ENCODE peak calls at places on chromosomes 1 and 21, in seven cellular contexts. One of them, this sample, is unnamed.

GRCh38 chr1:166843322-166843721 is 4.0 kb downstream of the POGK start:
- DNase-seq in stomach: no peak
- DNase-seq in Calu3: no peak
- DNase-seq in upper lobe of right lung: no peak
- DNase-seq in A549: no peak
- DNase-seq in left colon: no peak
- DNase-seq in NCI-H226: no peak
- DNase-seq in this sample: no peak

GRCh38 chr1:1061682-1062363 is 12.3 kb downstream of the RNF223 start:
- DNase-seq in left colon: no peak
- DNase-seq in NCI-H226: no peak
- DNase-seq in stomach: no peak
- DNase-seq in Calu3: no peak
- DNase-seq in A549: no peak
- DNase-seq in upper lobe of right lung: no peak
- DNase-seq in this sample: no peak

GRCh38 chr1:192252776-192253175 is 64.0 kb upstream of the RGS21 start:
- DNase-seq in A549: no peak
- DNase-seq in stomach: no peak
- DNase-seq in upper lobe of right lung: no peak
- DNase-seq in left colon: no peak
- DNase-seq in NCI-H226: no peak
- DNase-seq in Calu3: no peak
- DNase-seq in this sample: no peak

GRCh38 chr1:45669379-45669778 is 17.0 kb downstream of the GPBP1L1 start:
- DNase-seq in left colon: no peak
- DNase-seq in NCI-H226: no peak
- DNase-seq in Calu3: no peak
- DNase-seq in upper lobe of right lung: no peak
- DNase-seq in A549: no peak
- DNase-seq in stomach: no peak
- DNase-seq in this sample: no peak

GRCh38 chr1:150516616-150517015 is 1.1 kb downstream of the FALEC start:
- DNase-seq in Calu3: no peak
- DNase-seq in NCI-H226: no peak
- DNase-seq in left colon: no peak
- DNase-seq in upper lobe of right lung: no peak
- DNase-seq in stomach: no peak
- DNase-seq in A549: peak; percentile 36
- DNase-seq in this sample: no peak

GRCh38 chr21:44984428-44984791 is 44.6 kb downstream of the SLX9 start:
- DNase-seq in A549: no peak
- DNase-seq in stomach: no peak
- DNase-seq in NCI-H226: no peak
- DNase-seq in Calu3: no peak
- DNase-seq in left colon: no peak
- DNase-seq in upper lobe of right lung: peak; percentile 65
- DNase-seq in this sample: peak; percentile 74

GRCh38 chr1:179366093-179366800 is 476 bp downstream of the AXDND1 start:
- DNase-seq in stomach: no peak
- DNase-seq in A549: peak; percentile 7
- DNase-seq in Calu3: no peak
- DNase-seq in NCI-H226: no peak
- DNase-seq in left colon: no peak
- DNase-seq in upper lobe of right lung: no peak
- DNase-seq in this sample: no peak

GRCh38 chr1:176656257-176656995 is 193.5 kb downstream of the PAPPA2 start:
- DNase-seq in NCI-H226: no peak
- DNase-seq in left colon: no peak
- DNase-seq in A549: no peak
- DNase-seq in upper lobe of right lung: no peak
- DNase-seq in stomach: no peak
- DNase-seq in Calu3: no peak
- DNase-seq in this sample: no peak

GRCh38 chr1:17566892-17567291 is 27.4 kb downstream of the ARHGEF10L start:
- DNase-seq in upper lobe of right lung: no peak
- DNase-seq in Calu3: no peak
- DNase-seq in NCI-H226: no peak
- DNase-seq in left colon: no peak
- DNase-seq in stomach: no peak
- DNase-seq in A549: no peak
- DNase-seq in this sample: no peak

GRCh38 chr1:118485757-118486156 is 300.7 kb upstream of the SPAG17 start:
- DNase-seq in A549: no peak
- DNase-seq in NCI-H226: no peak
- DNase-seq in upper lobe of right lung: no peak
- DNase-seq in left colon: no peak
- DNase-seq in Calu3: no peak
- DNase-seq in stomach: no peak
- DNase-seq in this sample: no peak

GRCh38 chr1:31054349-31054748 is 11.2 kb downstream of the PUM1 start:
- DNase-seq in left colon: no peak
- DNase-seq in stomach: no peak
- DNase-seq in A549: no peak
- DNase-seq in NCI-H226: peak; percentile 5
- DNase-seq in Calu3: no peak
- DNase-seq in upper lobe of right lung: no peak
- DNase-seq in this sample: no peak

GRCh38 chr1:46110521-46110920 is 21.9 kb downstream of the PIK3R3 start:
- DNase-seq in upper lobe of right lung: no peak
- DNase-seq in A549: no peak
- DNase-seq in NCI-H226: no peak
- DNase-seq in stomach: no peak
- DNase-seq in left colon: no peak
- DNase-seq in Calu3: no peak
- DNase-seq in this sample: no peak